ENCODE peak calls at places on chromosome 19, in seven cellular contexts. P, A, W, J, V, C and I are unnamed samples.

GRCh38 chr19:13103961-13104847 is 1.5 kb upstream of the LYL1 start:
- DNase-seq in P (peak; percentile 72), J (peak; percentile 59), C (no peak), A (no peak), V (peak; percentile 77), W (no peak), I (peak; percentile 66)

GRCh38 chr19:48152552-48152951 is 17.6 kb downstream of the LIG1 start:
- DNase-seq in W (peak; percentile 31), V (peak; percentile 73), J (peak; percentile 60), P (peak; percentile 64), C (peak; percentile 10), A (peak; percentile 50), I (peak; percentile 59)

GRCh38 chr19:1680976-1681375 is 28.6 kb upstream of the TCF3 start:
- DNase-seq in C (no peak), W (no peak), P (no peak), J (no peak), V (no peak), A (no peak), I (no peak)

GRCh38 chr19:17966497-17967257 is at the start of gene KCNN1:
- DNase-seq in C (no peak), V (peak; percentile 81), P (no peak), A (no peak), W (no peak), J (no peak), I (no peak)

GRCh38 chr19:44848036-44848804 is 2.1 kb downstream of the NECTIN2 start:
- DNase-seq in C (no peak), A (peak; percentile 58), J (no peak), W (no peak), P (no peak), V (peak; percentile 52), I (no peak)

GRCh38 chr19:51354742-51355148 is 11.4 kb downstream of the ETFB start:
- DNase-seq in P (no peak), J (no peak), V (peak; percentile 71), C (no peak), W (no peak), A (no peak), I (peak; percentile 60)

GRCh38 chr19:6226444-6227155 is 53.2 kb downstream of the MLLT1 start:
- DNase-seq in W (no peak), P (no peak), C (no peak), V (no peak), J (no peak), A (no peak), I (no peak)

GRCh38 chr19:29678484-29679106 is 13.3 kb downstream of the PLEKHF1 start:
- DNase-seq in P (no peak), A (no peak), V (no peak), W (no peak), J (no peak), C (no peak), I (no peak)

GRCh38 chr19:15551183-15552004 is 43.1 kb downstream of the CYP4F22 start:
- DNase-seq in C (peak; percentile 60), J (peak; percentile 64), V (peak; percentile 9), W (no peak), A (no peak), P (no peak), I (peak; percentile 31)

GRCh38 chr19:35208121-35208520 is 20.4 kb downstream of the FAM187B start:
- DNase-seq in C (no peak), A (no peak), P (no peak), W (no peak), V (no peak), J (no peak), I (no peak)

GRCh38 chr19:46461537-46461936 is 9.8 kb downstream of the PNMA8A start:
- DNase-seq in V (no peak), J (no peak), P (no peak), C (no peak), W (no peak), A (peak; percentile 99), I (no peak)

GRCh38 chr19:36182612-36183454 is 30.6 kb upstream of the COX7A1 start:
- DNase-seq in P (no peak), A (peak; percentile 56), C (no peak), W (no peak), J (no peak), V (no peak), I (no peak)

GRCh38 chr19:51915324-51915867 is 10.6 kb upstream of the ZNF649 start:
- DNase-seq in V (no peak), J (no peak), P (no peak), W (no peak), A (no peak), C (no peak), I (no peak)

GRCh38 chr19:54231077-54231931 is 8.5 kb upstream of the LILRB3 start:
- DNase-seq in W (peak; percentile 57), V (peak; percentile 96), J (peak; percentile 86), P (peak; percentile 53), A (peak; percentile 74), C (peak; percentile 69), I (peak; percentile 84)

GRCh38 chr19:1073956-1074511 is 7.1 kb downstream of the ARHGAP45 start:
- DNase-seq in P (no peak), A (no peak), C (no peak), J (no peak), V (no peak), W (no peak), I (no peak)

GRCh38 chr19:4016486-4016885 is 8.9 kb downstream of the PIAS4 start:
- DNase-seq in P (no peak), C (no peak), V (no peak), W (no peak), A (no peak), J (no peak), I (no peak)

GRCh38 chr19:21921691-21922180 is 85.8 kb upstream of the ZNF43 start:
- DNase-seq in C (no peak), J (no peak), V (no peak), P (no peak), A (no peak), W (no peak), I (no peak)

GRCh38 chr19:51417107-51417806 is at the start of gene SIGLEC10:
- DNase-seq in V (no peak), C (no peak), P (no peak), J (no peak), A (no peak), W (no peak), I (no peak)

GRCh38 chr19:50248413-50248812 is 45.0 kb downstream of the MYH14 start:
- DNase-seq in P (no peak), V (no peak), A (no peak), W (no peak), J (no peak), C (no peak), I (no peak)

GRCh38 chr19:8831832-8832131 is 322 bp downstream of the ZNF558 start:
- DNase-seq in J (no peak), W (no peak), A (no peak), V (no peak), C (no peak), P (no peak), I (no peak)

GRCh38 chr19:14059652-14060155 is 2.2 kb downstream of the PALM3 start:
- DNase-seq in V (no peak), C (no peak), P (no peak), A (no peak), J (no peak), W (no peak), I (no peak)

GRCh38 chr19:38514812-38515633 is 81.5 kb downstream of the RYR1 start:
- DNase-seq in V (peak; percentile 83), C (peak; percentile 37), J (peak; percentile 76), W (peak; percentile 50), P (peak; percentile 59), A (peak; percentile 64), I (peak; percentile 97)

GRCh38 chr19:2160384-2160783 is 3.3 kb upstream of the DOT1L start:
- DNase-seq in P (no peak), W (no peak), J (no peak), A (no peak), C (no peak), V (no peak), I (no peak)

GRCh38 chr19:11784356-11784755 is 14.0 kb upstream of the ZNF491 start:
- DNase-seq in V (no peak), C (no peak), P (no peak), W (no peak), A (no peak), J (no peak), I (no peak)

GRCh38 chr19:49761249-49761624 is 1.9 kb downstream of the TSKS start:
- DNase-seq in V (no peak), P (no peak), C (no peak), A (no peak), J (no peak), W (no peak), I (no peak)

GRCh38 chr19:55251296-55252081 is 7.3 kb downstream of the PPP6R1 start:
- DNase-seq in P (no peak), W (no peak), C (no peak), J (peak; percentile 20), A (peak; percentile 44), V (no peak), I (no peak)

GRCh38 chr19:50377051-50377441 is 789 bp downstream of the NR1H2 start:
- DNase-seq in P (no peak), W (no peak), V (peak; percentile 66), C (no peak), J (peak; percentile 46), A (peak; percentile 37), I (no peak)

GRCh38 chr19:16078759-16079707 is 2.7 kb downstream of the TPM4 start:
- DNase-seq in C (no peak), J (peak; percentile 53), W (peak; percentile 87), V (no peak), A (peak; percentile 94), P (peak; percentile 96), I (no peak)

GRCh38 chr19:51891193-51891747 is 3.5 kb upstream of the ZNF577 start:
- DNase-seq in P (no peak), C (no peak), W (no peak), J (no peak), V (no peak), A (no peak), I (no peak)

GRCh38 chr19:13033819-13034611 is 38.7 kb downstream of the NFIX start:
- DNase-seq in P (peak; percentile 46), C (peak; percentile 11), W (no peak), V (peak; percentile 61), A (peak; percentile 63), J (peak; percentile 37), I (peak; percentile 74)

GRCh38 chr19:1648926-1649541 is 3.4 kb downstream of the TCF3 start:
- DNase-seq in W (no peak), J (no peak), C (no peak), P (peak; percentile 74), V (no peak), A (no peak), I (no peak)

GRCh38 chr19:37963190-37963947 is 56.4 kb downstream of the SIPA1L3 start:
- DNase-seq in A (no peak), P (no peak), W (peak; percentile 54), J (no peak), V (no peak), C (no peak), I (no peak)